ENCODE peak calls at places on chromosomes 6 and 20, in ten cellular contexts. One of them, this sample, is unnamed.

GRCh38 chr6:134217110-134217509 is 100.8 kb downstream of the SGK1 start:
- DNase-seq in ovary: no peak
- DNase-seq in spleen: no peak
- DNase-seq in tibial nerve: no peak
- DNase-seq in suprapubic skin: no peak
- DNase-seq in gastrocnemius medialis: no peak
- DNase-seq in IMR-90: peak; percentile 82
- DNase-seq in transverse colon: no peak
- DNase-seq in body of pancreas: no peak
- DNase-seq in sigmoid colon: no peak
- DNase-seq in this sample: no peak

GRCh38 chr6:138001750-138002349 is 105.4 kb downstream of the PERP start:
- DNase-seq in spleen: no peak
- DNase-seq in sigmoid colon: peak; percentile 76
- DNase-seq in ovary: no peak
- DNase-seq in IMR-90: peak; percentile 53
- DNase-seq in gastrocnemius medialis: no peak
- DNase-seq in transverse colon: peak; percentile 74
- DNase-seq in tibial nerve: peak; percentile 87
- DNase-seq in body of pancreas: peak; percentile 72
- DNase-seq in suprapubic skin: no peak
- DNase-seq in this sample: peak; percentile 92

GRCh38 chr20:57389695-57390603 is 1.2 kb upstream of the RBM38 start:
- DNase-seq in suprapubic skin: peak; percentile 77
- DNase-seq in IMR-90: no peak
- DNase-seq in tibial nerve: no peak
- DNase-seq in spleen: peak; percentile 90
- DNase-seq in sigmoid colon: peak; percentile 74
- DNase-seq in gastrocnemius medialis: peak; percentile 30
- DNase-seq in ovary: peak; percentile 80
- DNase-seq in transverse colon: peak; percentile 48
- DNase-seq in body of pancreas: no peak
- DNase-seq in this sample: no peak

GRCh38 chr6:33069021-33069738 is 4.3 kb downstream of the HLA-DPA1 start:
- DNase-seq in body of pancreas: no peak
- DNase-seq in gastrocnemius medialis: no peak
- DNase-seq in sigmoid colon: no peak
- DNase-seq in spleen: no peak
- DNase-seq in ovary: no peak
- DNase-seq in transverse colon: no peak
- DNase-seq in suprapubic skin: no peak
- DNase-seq in tibial nerve: no peak
- DNase-seq in IMR-90: no peak
- DNase-seq in this sample: no peak

GRCh38 chr6:153215242-153215641 is 84.2 kb upstream of the RGS17 start:
- DNase-seq in transverse colon: no peak
- DNase-seq in sigmoid colon: no peak
- DNase-seq in IMR-90: no peak
- DNase-seq in gastrocnemius medialis: no peak
- DNase-seq in spleen: no peak
- DNase-seq in tibial nerve: no peak
- DNase-seq in body of pancreas: no peak
- DNase-seq in ovary: no peak
- DNase-seq in suprapubic skin: no peak
- DNase-seq in this sample: no peak

GRCh38 chr6:162056745-162057144 is 670.8 kb downstream of the PRKN start:
- DNase-seq in ovary: no peak
- DNase-seq in gastrocnemius medialis: no peak
- DNase-seq in IMR-90: no peak
- DNase-seq in body of pancreas: no peak
- DNase-seq in spleen: no peak
- DNase-seq in tibial nerve: no peak
- DNase-seq in suprapubic skin: no peak
- DNase-seq in transverse colon: no peak
- DNase-seq in sigmoid colon: no peak
- DNase-seq in this sample: no peak

GRCh38 chr6:79269877-79270276 is 35.4 kb upstream of the HMGN3 start:
- DNase-seq in transverse colon: no peak
- DNase-seq in gastrocnemius medialis: no peak
- DNase-seq in tibial nerve: peak; percentile 13
- DNase-seq in IMR-90: peak; percentile 43
- DNase-seq in suprapubic skin: no peak
- DNase-seq in body of pancreas: peak; percentile 5
- DNase-seq in sigmoid colon: no peak
- DNase-seq in ovary: no peak
- DNase-seq in spleen: no peak
- DNase-seq in this sample: peak; percentile 24

GRCh38 chr6:5453531-5453930 is 192.2 kb downstream of the FARS2 start:
- DNase-seq in IMR-90: no peak
- DNase-seq in spleen: no peak
- DNase-seq in transverse colon: no peak
- DNase-seq in tibial nerve: no peak
- DNase-seq in gastrocnemius medialis: no peak
- DNase-seq in ovary: no peak
- DNase-seq in suprapubic skin: no peak
- DNase-seq in body of pancreas: peak; percentile 35
- DNase-seq in sigmoid colon: no peak
- DNase-seq in this sample: no peak

GRCh38 chr6:40788661-40789111 is 201.5 kb upstream of the LRFN2 start:
- DNase-seq in gastrocnemius medialis: no peak
- DNase-seq in spleen: no peak
- DNase-seq in ovary: peak; percentile 50
- DNase-seq in transverse colon: no peak
- DNase-seq in suprapubic skin: no peak
- DNase-seq in sigmoid colon: no peak
- DNase-seq in tibial nerve: no peak
- DNase-seq in IMR-90: no peak
- DNase-seq in body of pancreas: no peak
- DNase-seq in this sample: no peak

GRCh38 chr20:54115172-54115854 is 44.9 kb upstream of the BCAS1 start:
- DNase-seq in tibial nerve: no peak
- DNase-seq in spleen: no peak
- DNase-seq in ovary: no peak
- DNase-seq in transverse colon: peak; percentile 32
- DNase-seq in sigmoid colon: peak; percentile 80
- DNase-seq in IMR-90: peak; percentile 28
- DNase-seq in suprapubic skin: no peak
- DNase-seq in gastrocnemius medialis: no peak
- DNase-seq in body of pancreas: peak; percentile 9
- DNase-seq in this sample: no peak

GRCh38 chr6:70474751-70475150 is 61.4 kb downstream of the FAM135A start:
- DNase-seq in transverse colon: no peak
- DNase-seq in spleen: no peak
- DNase-seq in body of pancreas: no peak
- DNase-seq in suprapubic skin: no peak
- DNase-seq in sigmoid colon: no peak
- DNase-seq in ovary: no peak
- DNase-seq in tibial nerve: no peak
- DNase-seq in gastrocnemius medialis: no peak
- DNase-seq in IMR-90: peak; percentile 62
- DNase-seq in this sample: no peak

GRCh38 chr6:144140859-144141258 is 9.5 kb upstream of the STX11 start:
- DNase-seq in spleen: no peak
- DNase-seq in transverse colon: no peak
- DNase-seq in tibial nerve: no peak
- DNase-seq in IMR-90: no peak
- DNase-seq in suprapubic skin: no peak
- DNase-seq in gastrocnemius medialis: no peak
- DNase-seq in ovary: no peak
- DNase-seq in sigmoid colon: no peak
- DNase-seq in body of pancreas: no peak
- DNase-seq in this sample: no peak

GRCh38 chr20:25077610-25078169 is 4.3 kb downstream of the VSX1 start:
- DNase-seq in tibial nerve: no peak
- DNase-seq in sigmoid colon: peak; percentile 78
- DNase-seq in transverse colon: no peak
- DNase-seq in ovary: no peak
- DNase-seq in suprapubic skin: no peak
- DNase-seq in gastrocnemius medialis: peak; percentile 82
- DNase-seq in spleen: peak; percentile 82
- DNase-seq in IMR-90: peak; percentile 6
- DNase-seq in body of pancreas: no peak
- DNase-seq in this sample: no peak

GRCh38 chr6:136740050-136740974 is 52.0 kb downstream of the MAP3K5 start:
- DNase-seq in IMR-90: peak; percentile 31
- DNase-seq in gastrocnemius medialis: no peak
- DNase-seq in body of pancreas: no peak
- DNase-seq in spleen: no peak
- DNase-seq in suprapubic skin: no peak
- DNase-seq in transverse colon: no peak
- DNase-seq in sigmoid colon: no peak
- DNase-seq in ovary: no peak
- DNase-seq in tibial nerve: no peak
- DNase-seq in this sample: no peak

GRCh38 chr6:148501178-148501590 is 158.5 kb downstream of the SASH1 start:
- DNase-seq in tibial nerve: peak; percentile 80
- DNase-seq in body of pancreas: peak; percentile 26
- DNase-seq in spleen: no peak
- DNase-seq in transverse colon: peak; percentile 31
- DNase-seq in ovary: no peak
- DNase-seq in suprapubic skin: no peak
- DNase-seq in sigmoid colon: peak; percentile 87
- DNase-seq in IMR-90: peak; percentile 80
- DNase-seq in gastrocnemius medialis: peak; percentile 76
- DNase-seq in this sample: peak; percentile 91

GRCh38 chr6:163494279-163494727 is 79.8 kb downstream of the QKI start:
- DNase-seq in ovary: no peak
- DNase-seq in IMR-90: no peak
- DNase-seq in tibial nerve: no peak
- DNase-seq in body of pancreas: no peak
- DNase-seq in sigmoid colon: no peak
- DNase-seq in spleen: no peak
- DNase-seq in transverse colon: no peak
- DNase-seq in gastrocnemius medialis: no peak
- DNase-seq in suprapubic skin: no peak
- DNase-seq in this sample: no peak

DNA sequence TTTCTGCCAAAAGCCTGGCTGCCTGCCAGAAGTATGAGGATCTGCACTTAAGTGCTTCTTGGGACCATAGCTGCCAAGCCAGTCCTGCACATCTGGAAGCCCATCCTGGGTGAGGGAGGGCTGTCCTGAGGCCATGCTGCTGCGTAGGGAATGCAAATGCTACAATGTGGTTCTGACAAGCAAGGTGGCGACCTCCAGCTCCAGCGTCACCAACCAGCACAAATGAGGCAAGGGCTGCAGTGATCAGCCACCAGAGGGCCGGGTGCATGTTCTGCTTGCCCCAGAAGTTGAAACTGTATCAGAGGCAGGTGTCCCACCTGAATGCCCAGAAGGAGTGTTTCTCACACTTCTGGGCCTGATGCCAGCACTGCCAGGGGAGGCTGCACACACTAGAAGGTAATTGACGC is 99.1 kb upstream of the KCNQ5 start:
- DNase-seq in tibial nerve: no peak
- DNase-seq in sigmoid colon: no peak
- DNase-seq in spleen: no peak
- DNase-seq in transverse colon: no peak
- DNase-seq in suprapubic skin: no peak
- DNase-seq in ovary: no peak
- DNase-seq in IMR-90: no peak
- DNase-seq in gastrocnemius medialis: no peak
- DNase-seq in body of pancreas: peak; percentile 50
- DNase-seq in this sample: no peak
- TF ChIP-seq CTCF in tibial nerve: no peak
- TF ChIP-seq CTCF in sigmoid colon: no peak
- TF ChIP-seq CTCF in spleen: no peak
- TF ChIP-seq CTCF in transverse colon: no peak
- TF ChIP-seq CTCF in suprapubic skin: no peak
- TF ChIP-seq CTCF in ovary: no peak
- TF ChIP-seq CTCF in IMR-90: no peak
- TF ChIP-seq CTCF in gastrocnemius medialis: no peak
- TF ChIP-seq CTCF in body of pancreas: no peak
- TF ChIP-seq CTCF in this sample: no peak

GRCh38 chr6:123418101-123418500 is 218.6 kb downstream of the TRDN start:
- DNase-seq in ovary: no peak
- DNase-seq in gastrocnemius medialis: no peak
- DNase-seq in spleen: no peak
- DNase-seq in sigmoid colon: no peak
- DNase-seq in tibial nerve: no peak
- DNase-seq in suprapubic skin: no peak
- DNase-seq in transverse colon: no peak
- DNase-seq in IMR-90: no peak
- DNase-seq in body of pancreas: no peak
- DNase-seq in this sample: no peak
- TF ChIP-seq POLR2A in ovary: no peak
- TF ChIP-seq POLR2A in gastrocnemius medialis: no peak
- TF ChIP-seq POLR2A in spleen: no peak
- TF ChIP-seq POLR2A in sigmoid colon: no peak
- TF ChIP-seq POLR2A in tibial nerve: no peak
- TF ChIP-seq POLR2A in suprapubic skin: no peak
- TF ChIP-seq POLR2A in transverse colon: no peak
- TF ChIP-seq POLR2A in IMR-90: no peak
- TF ChIP-seq POLR2A in body of pancreas: no peak
- TF ChIP-seq POLR2A in this sample: no peak

GRCh38 chr6:30626484-30627366 is at the start of gene ATAT1:
- DNase-seq in body of pancreas: peak; percentile 91
- DNase-seq in tibial nerve: peak; percentile 78
- DNase-seq in ovary: peak; percentile 86
- DNase-seq in suprapubic skin: peak; percentile 96
- DNase-seq in transverse colon: peak; percentile 96
- DNase-seq in gastrocnemius medialis: peak; percentile 78
- DNase-seq in IMR-90: peak; percentile 68
- DNase-seq in spleen: peak; percentile 97
- DNase-seq in sigmoid colon: peak; percentile 96
- DNase-seq in this sample: peak; percentile 81
- TF ChIP-seq CTCF in body of pancreas: peak; percentile 9
- TF ChIP-seq CTCF in tibial nerve: peak; percentile 28
- TF ChIP-seq CTCF in ovary: peak; percentile 47
- TF ChIP-seq CTCF in suprapubic skin: peak; percentile 25
- TF ChIP-seq CTCF in transverse colon: peak; percentile 25
- TF ChIP-seq CTCF in gastrocnemius medialis: peak; percentile 33
- TF ChIP-seq CTCF in IMR-90: peak; percentile 44
- TF ChIP-seq CTCF in spleen: peak; percentile 39
- TF ChIP-seq CTCF in sigmoid colon: no peak
- TF ChIP-seq CTCF in this sample: no peak

DNA sequence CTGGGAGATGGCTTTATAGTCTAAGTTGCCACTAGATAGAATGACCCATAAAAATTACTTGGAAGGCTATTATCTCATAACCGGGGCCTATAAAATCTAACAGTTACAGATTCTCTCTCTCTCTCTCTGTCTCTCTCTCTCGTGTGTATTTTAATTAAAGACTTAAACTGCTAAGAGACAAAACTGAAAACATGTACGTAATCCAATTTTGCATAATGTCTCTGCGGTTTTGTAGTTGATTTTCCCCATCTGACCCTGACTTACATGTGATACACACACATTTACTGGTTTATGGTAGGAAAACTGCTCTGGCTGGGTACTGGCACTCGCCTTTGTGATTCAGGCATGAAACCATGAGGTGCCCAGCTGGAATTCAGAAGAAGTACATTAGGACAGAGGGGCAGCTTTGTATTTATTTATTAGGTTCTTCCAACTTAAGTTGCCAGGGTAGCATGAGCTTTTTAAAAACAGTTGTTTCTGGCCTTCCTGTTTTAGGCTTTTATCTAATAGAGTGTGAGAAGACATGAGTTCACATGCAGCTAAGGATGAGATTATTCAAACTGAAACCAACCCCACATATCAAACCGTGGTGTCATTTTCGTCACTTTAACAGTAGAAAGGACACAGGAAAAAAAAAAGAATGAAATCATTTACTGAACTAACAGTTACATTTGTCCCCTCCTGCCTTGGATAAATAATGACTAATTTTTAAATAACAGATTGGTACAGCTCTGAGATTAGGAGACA is 182.5 kb downstream of the GMPR start:
- DNase-seq in IMR-90: peak; percentile 83
- DNase-seq in sigmoid colon: no peak
- DNase-seq in spleen: no peak
- DNase-seq in transverse colon: peak; percentile 32
- DNase-seq in tibial nerve: no peak
- DNase-seq in body of pancreas: no peak
- DNase-seq in ovary: no peak
- DNase-seq in gastrocnemius medialis: no peak
- DNase-seq in suprapubic skin: no peak
- DNase-seq in this sample: no peak
- TF ChIP-seq POLR2A in IMR-90: no peak
- TF ChIP-seq POLR2A in sigmoid colon: no peak
- TF ChIP-seq POLR2A in spleen: no peak
- TF ChIP-seq POLR2A in transverse colon: no peak
- TF ChIP-seq POLR2A in tibial nerve: no peak
- TF ChIP-seq POLR2A in body of pancreas: no peak
- TF ChIP-seq POLR2A in ovary: no peak
- TF ChIP-seq POLR2A in gastrocnemius medialis: no peak
- TF ChIP-seq POLR2A in suprapubic skin: no peak
- TF ChIP-seq POLR2A in this sample: no peak